ENCODE peak calls at places on chromosomes 4 and X, in nine cellular contexts. C is mammary epithelial cell, A is heart right ventricle, W is NB4, N is cardiac fibroblast, V is thoracic aorta, D is cardiac muscle cell, L is H1, E is suprapubic skin. I is an unnamed sample.
A peak's percentile ranks its signal among the peaks of the same experiment; 100 is the strongest.

GRCh38 chr4:113446019-113446418 is 315.5 kb downstream of the CAMK2D start:
- DNase-seq in C (peak; percentile 98), A (no peak), W (no peak), N (peak; percentile 97), V (no peak), D (peak; percentile 66), L (no peak), E (no peak), I (peak; percentile 97)

GRCh38 chrX:13721819-13722527 is 12.4 kb downstream of the TRAPPC2 start:
- DNase-seq in C (no peak), A (no peak), W (no peak), N (peak; percentile 51), V (no peak), D (peak; percentile 40), L (no peak), E (no peak), I (peak; percentile 36)

GRCh38 chr4:7422098-7422897 is 12.4 kb downstream of the PSAPL1 start:
- DNase-seq in C (no peak), A (no peak), W (no peak), N (no peak), V (no peak), D (no peak), L (peak; percentile 41), E (peak; percentile 54), I (no peak)

GRCh38 chrX:54171527-54171926 is 11.5 kb downstream of the FAM120C start:
- DNase-seq in C (no peak), A (no peak), W (no peak), N (peak; percentile 69), V (no peak), D (peak; percentile 56), L (no peak), E (no peak), I (peak; percentile 39)

GRCh38 chr4:168615294-168615693 is 118.4 kb downstream of the PALLD start:
- DNase-seq in C (no peak), A (no peak), W (no peak), N (peak; percentile 79), V (no peak), D (peak; percentile 74), L (no peak), E (no peak), I (no peak)

GRCh38 chrX:104254442-104255115 is at the start of gene ESX1:
- DNase-seq in C (peak; percentile 30), A (no peak), W (no peak), N (peak; percentile 10), V (no peak), D (peak; percentile 4), L (peak; percentile 50), E (no peak), I (no peak)

GRCh38 chrX:18883234-18883960 is 100.5 kb downstream of the PHKA2 start:
- DNase-seq in C (no peak), A (peak; percentile 40), W (no peak), N (no peak), V (no peak), D (no peak), L (no peak), E (peak; percentile 38), I (peak; percentile 47)

GRCh38 chrX:110851780-110852179 is 56.2 kb upstream of the CHRDL1 start:
- DNase-seq in C (peak; percentile 54), A (no peak), W (no peak), N (peak; percentile 17), V (no peak), D (peak; percentile 3), L (no peak), E (no peak), I (peak; percentile 54)

GRCh38 chr4:80711956-80712355 is 318.6 kb upstream of the BMP3 start:
- DNase-seq in C (no peak), A (no peak), W (no peak), N (no peak), V (no peak), D (no peak), L (no peak), E (no peak), I (no peak)

GRCh38 chr4:38266616-38267015 is 306.4 kb downstream of the PTTG2 start:
- DNase-seq in C (peak; percentile 37), A (no peak), W (no peak), N (peak; percentile 48), V (no peak), D (no peak), L (no peak), E (no peak), I (peak; percentile 73)

GRCh38 chrX:6793000-6793399 is 258.1 kb upstream of the VCX3A start:
- DNase-seq in C (no peak), A (no peak), W (no peak), N (no peak), V (no peak), D (no peak), L (no peak), E (no peak), I (no peak)

GRCh38 chr4:27084685-27085356 is 224.2 kb downstream of the STIM2 start:
- DNase-seq in C (no peak), A (no peak), W (peak; percentile 20), N (peak; percentile 17), V (no peak), D (peak; percentile 21), L (peak; percentile 73), E (no peak), I (peak; percentile 34)

GRCh38 chr4:133156096-133156495 is 7.0 kb downstream of the PCDH10 start:
- DNase-seq in C (no peak), A (no peak), W (no peak), N (no peak), V (no peak), D (no peak), L (no peak), E (no peak), I (no peak)

GRCh38 chrX:108947205-108947604 is 210.8 kb upstream of the IRS4 start:
- DNase-seq in C (no peak), A (no peak), W (no peak), N (no peak), V (no peak), D (no peak), L (no peak), E (no peak), I (no peak)

GRCh38 chr4:55336138-55337034 is 9.7 kb upstream of the SRD5A3 start:
- DNase-seq in C (no peak), A (no peak), W (peak; percentile 88), N (no peak), V (no peak), D (no peak), L (no peak), E (no peak), I (no peak)

DNA sequence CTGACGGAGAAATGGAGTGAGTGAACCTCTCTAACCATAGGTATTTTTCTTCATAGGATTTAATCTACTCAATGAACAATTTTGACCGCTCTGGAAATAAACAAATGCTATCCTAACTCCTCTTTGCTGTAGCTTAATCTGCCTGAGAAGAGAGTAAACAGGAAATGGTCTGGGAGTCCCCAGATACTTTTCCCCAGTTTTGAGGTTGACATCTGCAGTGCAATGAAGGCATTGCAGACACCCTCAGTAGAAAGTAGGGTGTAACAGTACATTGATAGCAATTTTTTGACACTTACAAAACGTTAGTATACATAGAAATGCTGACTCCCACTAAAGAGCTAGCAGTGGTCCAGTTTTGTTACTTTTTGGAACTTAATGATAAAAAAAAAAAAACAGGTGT is 495.9 kb upstream of the FAM241A start:
- DNase-seq in C (no peak), A (no peak), W (no peak), N (no peak), V (no peak), D (no peak), L (no peak), E (no peak), I (no peak)
- TF ChIP-seq CTCF in C (no peak), A (no peak), W (no peak), N (no peak), V (no peak), D (no peak), L (no peak), E (no peak), I (no peak)

GRCh38 chrX:8037593-8038348 is 110.6 kb upstream of the PNPLA4 start:
- DNase-seq in C (no peak), A (no peak), W (peak; percentile 51), N (no peak), V (no peak), D (peak; percentile 25), L (no peak), E (no peak), I (peak; percentile 9)
- H3K4me3 ChIP-seq in C (no peak overlapping the region), A (peak overlapping the region; percentile 10), W (no peak overlapping the region), N (no peak overlapping the region), V (no peak overlapping the region), D (no peak overlapping the region), L (no peak overlapping the region), E (no peak overlapping the region), I (no peak overlapping the region)

DNA sequence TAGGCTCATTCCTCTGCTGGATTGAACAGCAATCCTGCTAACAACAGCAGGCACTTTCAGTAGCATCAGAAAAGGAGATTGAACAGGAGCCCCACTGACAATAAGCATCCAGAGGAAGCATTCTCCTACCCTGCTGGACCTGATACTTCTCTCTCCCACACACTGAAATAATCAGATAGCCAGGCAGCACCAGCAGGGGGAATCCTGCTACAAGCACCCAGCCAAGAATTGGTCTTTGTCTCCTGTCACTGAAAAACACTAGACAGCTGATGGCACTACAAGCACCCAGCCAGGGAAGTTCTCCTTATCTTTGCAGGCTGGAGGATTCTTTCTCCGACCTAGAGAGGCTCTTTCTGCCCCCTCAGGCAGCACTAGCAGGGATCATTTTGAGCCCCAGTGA is 444.3 kb upstream of the GRIA3 start:
- DNase-seq in C (no peak), A (no peak), W (no peak), N (peak; percentile 0), V (no peak), D (no peak), L (no peak), E (no peak), I (peak; percentile 35)
- TF ChIP-seq CTCF in C (no peak), A (no peak), W (no peak), N (peak; percentile 6), V (no peak), D (no peak), L (peak; percentile 36), E (no peak), I (peak; percentile 49)

GRCh38 chr4:139555073-139555704 is 830 bp downstream of the SETD7 start:
- DNase-seq in C (peak; percentile 81), A (peak; percentile 95), W (peak; percentile 84), N (peak; percentile 93), V (peak; percentile 64), D (peak; percentile 96), L (peak; percentile 85), E (peak; percentile 95), I (peak; percentile 90)
- H3K4me3 ChIP-seq in C (peak overlapping the region; percentile 77), A (peak overlapping the region; percentile 91), W (peak overlapping the region; percentile 68), N (peak overlapping the region; percentile 84), V (peak overlapping the region; percentile 94), D (peak overlapping the region; percentile 71), L (peak overlapping the region; percentile 54), E (peak overlapping the region; percentile 91), I (peak overlapping the region; percentile 82)

I was measured in epithelial cell of esophagus.